ENCODE peak calls at places on chromosomes 3 and 15, in six cellular contexts. D is osteocyte, K is hepatic stellate cell, C is sciatic nerve, U is colonic mucosa, M is BJ. P is an unnamed sample.

GRCh38 chr3:9398715-9399708 is 1.6 kb downstream of the SETD5 start:
- DNase-seq in D (no peak), K (no peak), C (no peak), U (peak), M (no peak), P (peak)

GRCh38 chr15:41543521-41543870 is 561 bp downstream of the RPAP1 start:
- DNase-seq in D (no peak), K (no peak), C (no peak), U (no peak), M (no peak), P (no peak)

GRCh38 chr15:73918784-73919183 is 7.5 kb upstream of the LOXL1 start:
- DNase-seq in D (no peak), K (no peak), C (no peak), U (no peak), M (no peak), P (no peak)

GRCh38 chr3:170100937-170101336 is 63.1 kb downstream of the GPR160 start:
- DNase-seq in D (no peak), K (no peak), C (no peak), U (no peak), M (no peak), P (no peak)

GRCh38 chr3:63478962-63479660 is 173.4 kb upstream of the SNTN start:
- DNase-seq in D (no peak), K (no peak), C (no peak), U (no peak), M (no peak), P (no peak)

GRCh38 chr3:16945330-16945729 is 60.6 kb downstream of the PLCL2 start:
- DNase-seq in D (no peak), K (no peak), C (no peak), U (no peak), M (no peak), P (no peak)

GRCh38 chr15:101447168-101447533 is 42.4 kb downstream of the PCSK6 start:
- DNase-seq in D (no peak), K (no peak), C (no peak), U (no peak), M (no peak), P (no peak)

GRCh38 chr3:46845397-46845859 is 17.8 kb downstream of the MYL3 start:
- DNase-seq in D (peak), K (peak), C (peak), U (peak), M (peak), P (peak)

GRCh38 chr3:168828536-168828935 is 732.8 kb upstream of the GOLIM4 start:
- DNase-seq in D (no peak), K (no peak), C (no peak), U (peak), M (no peak), P (no peak)

GRCh38 chr3:149448331-149448831 is 26.1 kb upstream of the TM4SF4 start:
- DNase-seq in D (no peak), K (peak), C (no peak), U (no peak), M (peak), P (peak)

GRCh38 chr3:141015486-141015885 is 35.7 kb upstream of the SPSB4 start:
- DNase-seq in D (no peak), K (no peak), C (no peak), U (no peak), M (no peak), P (no peak)

GRCh38 chr15:100926258-100926657 is 7.1 kb downstream of the LRRK1 start:
- DNase-seq in D (peak), K (no peak), C (no peak), U (peak), M (no peak), P (no peak)

GRCh38 chr15:77228831-77229230 is 157.9 kb upstream of the TSPAN3 start:
- DNase-seq in D (no peak), K (no peak), C (no peak), U (no peak), M (no peak), P (no peak)

GRCh38 chr3:7917443-7918151 is 584.0 kb upstream of the LMCD1 start:
- DNase-seq in D (no peak), K (no peak), C (no peak), U (no peak), M (no peak), P (no peak)

GRCh38 chr3:196055267-196055666 is 26.6 kb downstream of the TFRC start:
- DNase-seq in D (no peak), K (no peak), C (no peak), U (no peak), M (no peak), P (no peak)

GRCh38 chr15:41713047-41713446 is 52.8 kb downstream of the MGA start:
- DNase-seq in D (no peak), K (no peak), C (no peak), U (peak), M (no peak), P (no peak)

GRCh38 chr3:177111541-177111949 is 85.7 kb downstream of the TBL1XR1 start:
- DNase-seq in D (no peak), K (no peak), C (no peak), U (no peak), M (no peak), P (peak)

GRCh38 chr3:54122046-54122801 is at the start of gene CACNA2D3:
- DNase-seq in D (peak), K (no peak), C (no peak), U (peak), M (no peak), P (peak)

GRCh38 chr3:193630005-193630404 is 37.0 kb downstream of the OPA1 start:
- DNase-seq in D (no peak), K (no peak), C (no peak), U (no peak), M (no peak), P (no peak)

GRCh38 chr3:7750296-7750695 is 751.3 kb upstream of the LMCD1 start:
- DNase-seq in D (no peak), K (no peak), C (no peak), U (no peak), M (no peak), P (no peak)

GRCh38 chr3:188060436-188060835 is 93.5 kb upstream of the LPP start:
- DNase-seq in D (no peak), K (no peak), C (no peak), U (no peak), M (no peak), P (no peak)

GRCh38 chr3:120596116-120596852 is at the start of gene NDUFB4:
- DNase-seq in D (peak), K (peak), C (peak), U (peak), M (peak), P (peak)